ENCODE peak calls at places on chromosomes 4 and X, in seven cellular contexts. Z is iPS-NIHi11; W is COR-L47; G is ACHN; E is activated naive CD4-positive, alpha-beta T cell treated with Interleukin-2 at 50 U/mL for 16 hours; C is CD8-positive, alpha-beta T cell; I is Kasumi-1. H is an unnamed sample.

GRCh38 chr4:100754741-100755140 is 236.9 kb upstream of the EMCN start:
- DNase-seq in Z (no peak), W (no peak), G (no peak), E (no peak), C (no peak), I (no peak), H (no peak)

GRCh38 chr4:159390648-159391047 is 287.8 kb downstream of the RAPGEF2 start:
- DNase-seq in Z (no peak), W (no peak), G (peak; percentile 93), E (no peak), C (no peak), I (no peak), H (peak; percentile 96)

GRCh38 chrX:153969125-153969903 is 2.3 kb downstream of the HCFC1 start:
- DNase-seq in Z (no peak), W (no peak), G (no peak), E (no peak), C (no peak), I (no peak), H (no peak)

GRCh38 chrX:44261286-44261685 is 82.2 kb downstream of the EFHC2 start:
- DNase-seq in Z (no peak), W (no peak), G (no peak), E (no peak), C (no peak), I (no peak), H (no peak)

GRCh38 chr4:180449395-180449956 is 1793.7 kb upstream of the TENM3 start:
- DNase-seq in Z (peak; percentile 75), W (peak; percentile 80), G (peak; percentile 71), E (no peak), C (no peak), I (peak; percentile 78), H (peak; percentile 23)

GRCh38 chr4:139815646-139816601 is 150.3 kb downstream of the MGST2 start:
- DNase-seq in Z (peak; percentile 58), W (no peak), G (no peak), E (no peak), C (no peak), I (peak; percentile 82), H (peak; percentile 52)

GRCh38 chr4:156476359-156476758 is 495.2 kb downstream of the PDGFC start:
- DNase-seq in Z (no peak), W (no peak), G (peak; percentile 96), E (no peak), C (no peak), I (no peak), H (peak; percentile 96)

GRCh38 chr4:127501103-127501502 is 131.7 kb upstream of the INTU start:
- DNase-seq in Z (no peak), W (no peak), G (no peak), E (no peak), C (no peak), I (peak; percentile 44), H (no peak)

GRCh38 chr4:36053931-36054330 is 190.4 kb downstream of the ARAP2 start:
- DNase-seq in Z (no peak), W (no peak), G (no peak), E (no peak), C (no peak), I (no peak), H (no peak)

H was measured in RCC 7860.